ENCODE peak calls at places on chromosomes 3 and 15, in five cellular contexts. B is HepG2, H is H1, M is GM12878, J is K562. A is an unnamed sample.

GRCh38 chr3:138103466-138103865 is 11.9 kb downstream of the DZIP1L start:
- DNase-seq in B (no peak), H (no peak), J (no peak), M (no peak), A (no peak)

GRCh38 chr3:105868450-105868744 is 415 bp downstream of the CBLB start:
- DNase-seq in H (peak), B (peak), J (peak), M (no peak), A (peak)

GRCh38 chr3:181725033-181725775 is 13.5 kb downstream of the SOX2 start:
- DNase-seq in B (no peak), M (no peak), J (no peak), H (peak), A (no peak)

GRCh38 chr3:13235897-13236296 is 162.7 kb upstream of the IQSEC1 start:
- DNase-seq in J (no peak), B (peak), M (no peak), H (no peak), A (no peak)

GRCh38 chr3:133722935-133723334 is 23.3 kb upstream of the TF start:
- DNase-seq in J (no peak), M (no peak), B (no peak), H (no peak), A (no peak)

GRCh38 chr15:62495670-62496328 is 330.7 kb upstream of the C2CD4B start:
- DNase-seq in M (no peak), J (no peak), H (no peak), B (no peak), A (no peak)

GRCh38 chr3:151016421-151016820 is 43.9 kb upstream of the CLRN1 start:
- DNase-seq in M (no peak), H (no peak), B (no peak), J (no peak), A (no peak)

GRCh38 chr3:9899289-9899791 is 3.3 kb upstream of the IL17RE start:
- DNase-seq in B (no peak), H (no peak), M (no peak), J (no peak), A (no peak)

GRCh38 chr3:33547101-33547500 is 106.9 kb upstream of the UBP1 start:
- DNase-seq in J (no peak), B (no peak), H (no peak), M (no peak), A (no peak)

GRCh38 chr15:43514241-43515057 is 3.0 kb upstream of the MAP1A start:
- DNase-seq in J (peak), B (peak), H (peak), M (no peak), A (peak)

GRCh38 chr15:37041836-37042235 is 58.5 kb downstream of the MEIS2 start:
- DNase-seq in H (no peak), B (no peak), M (no peak), J (no peak), A (no peak)

GRCh38 chr3:119098620-119099222 is 47.2 kb upstream of the TEX55 start:
- DNase-seq in M (no peak), J (peak), B (peak), H (no peak), A (no peak)

GRCh38 chr3:191356586-191357439 is 26.5 kb upstream of the UTS2B start:
- DNase-seq in M (no peak), H (no peak), J (no peak), B (no peak), A (no peak)

GRCh38 chr3:187315872-187316271 is 24.3 kb upstream of the MASP1 start:
- DNase-seq in B (no peak), J (no peak), H (no peak), M (no peak), A (no peak)

GRCh38 chr3:60633644-60634043 is 617.6 kb downstream of the FHIT start:
- DNase-seq in B (no peak), M (no peak), J (no peak), H (no peak), A (no peak)

GRCh38 chr3:34780973-34781372 is 858.4 kb upstream of the ARPP21 start:
- DNase-seq in M (no peak), J (no peak), B (no peak), H (no peak), A (no peak)

GRCh38 chr15:99361541-99362185 is 110.4 kb downstream of the LRRC28 start:
- DNase-seq in H (no peak), M (no peak), B (no peak), J (peak), A (no peak)

GRCh38 chr3:23490459-23490858 is 287.3 kb downstream of the UBE2E2 start:
- DNase-seq in H (no peak), B (no peak), J (no peak), M (no peak), A (no peak)

GRCh38 chr3:15794303-15794771 is 3.4 kb downstream of the ANKRD28 start:
- DNase-seq in H (no peak), M (no peak), B (no peak), J (peak), A (no peak)

GRCh38 chr15:38842991-38843610 is 278.5 kb upstream of the RASGRP1 start:
- DNase-seq in J (no peak), B (no peak), M (no peak), H (no peak), A (no peak)

GRCh38 chr3:124119056-124119721 is 127.3 kb upstream of the ROPN1 start:
- DNase-seq in H (no peak), M (no peak), B (no peak), J (no peak), A (no peak)

DNA sequence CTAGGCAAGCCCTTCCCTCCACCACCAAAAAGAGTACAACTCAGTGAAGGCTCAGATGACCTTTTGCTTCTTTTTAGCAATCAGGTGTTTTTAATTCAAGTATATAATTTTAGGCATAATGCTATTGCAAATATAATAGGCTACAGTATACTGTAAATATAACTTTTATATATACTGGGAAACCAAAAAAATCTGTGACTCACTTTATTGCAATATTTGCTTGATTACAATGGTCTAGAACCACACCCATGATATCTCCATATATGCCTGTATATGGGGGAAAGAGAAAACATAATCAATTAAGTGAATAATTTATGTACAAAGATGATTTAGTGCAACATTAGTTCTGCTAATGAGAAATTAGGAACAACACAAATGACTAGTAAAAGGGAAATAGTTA is 134.3 kb downstream of the TLE3 start:
- DNase-seq in M (no peak), J (no peak), B (no peak), H (no peak), A (no peak)
- TF ChIP-seq SP1 in M (no peak), J (no peak), B (no peak), H (no peak), A (no peak)

GRCh38 chr15:33834892-33835730 is 133.2 kb upstream of the CHRM5 start:
- DNase-seq in H (peak), M (no peak), B (no peak), J (no peak), A (peak)
- TF ChIP-seq ATF2 in H (no peak), M (no peak), B (no peak), J (no peak), A (no peak)

GRCh38 chr3:30476373-30477082 is 129.9 kb upstream of the TGFBR2 start:
- DNase-seq in B (peak), J (no peak), H (no peak), M (no peak), A (no peak)
- TF ChIP-seq SP1 in B (no peak), J (no peak), H (no peak), M (no peak), A (no peak)

DNA sequence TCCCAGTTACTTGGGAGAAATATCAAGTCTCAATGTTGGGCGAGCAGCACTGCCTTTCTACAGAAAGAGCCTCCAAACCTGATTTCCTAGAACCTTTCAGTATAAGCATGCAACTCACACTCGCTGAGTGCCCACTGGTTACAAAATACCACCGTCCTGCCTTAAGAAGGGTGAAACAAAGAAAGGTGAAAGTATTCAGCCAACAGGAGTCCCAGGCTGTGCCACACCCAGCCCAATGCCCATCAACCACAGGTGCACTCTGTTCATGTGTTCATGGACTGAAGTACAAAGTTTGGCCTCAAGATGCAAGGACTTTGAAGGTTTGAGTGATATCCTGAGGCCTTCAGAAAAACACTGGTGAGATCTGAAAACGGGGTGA is 34.0 kb downstream of the IL17RD start:
- DNase-seq in M (no peak), J (no peak), B (no peak), H (peak), A (no peak)
- TF ChIP-seq ATF2 in M (no peak), J (no peak), B (no peak), H (no peak), A (no peak)

DNA sequence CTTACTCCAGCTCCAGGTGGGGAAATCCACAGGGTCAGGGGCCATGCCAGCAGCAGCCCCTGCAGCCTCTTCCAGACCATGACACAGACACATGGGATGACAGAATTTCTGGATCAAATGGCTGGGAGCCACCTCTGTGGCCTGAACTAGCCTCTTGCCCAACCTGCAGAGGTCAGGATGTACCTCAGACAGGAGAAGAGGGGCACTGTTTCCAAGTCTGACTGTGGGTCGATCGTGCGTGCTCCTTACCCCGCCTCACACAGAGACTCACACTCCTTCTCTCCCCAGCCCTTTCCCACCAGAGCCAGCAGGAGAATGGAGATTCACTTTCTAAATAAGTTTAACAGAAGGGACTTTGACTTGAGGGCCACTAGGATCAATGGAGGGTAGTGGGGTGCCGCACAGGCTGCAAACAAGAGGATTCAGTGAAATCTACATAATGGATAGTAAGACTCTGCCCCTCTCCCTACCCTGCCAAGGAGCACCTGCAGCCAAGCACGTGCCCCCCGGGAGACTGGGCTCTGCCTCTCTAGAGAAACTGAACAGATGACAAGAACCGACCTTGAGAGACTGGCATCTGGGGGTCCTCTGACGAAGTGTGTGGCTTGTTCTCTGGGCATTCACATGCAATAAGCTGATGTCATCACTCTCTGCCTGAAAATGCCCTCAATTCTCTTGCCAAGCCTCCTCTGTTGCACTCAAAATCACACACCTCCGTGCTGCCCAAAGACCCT is 132.1 kb downstream of the FAM43A start:
- DNase-seq in B (no peak), M (no peak), J (no peak), H (no peak), A (no peak)
- TF ChIP-seq SP1 in B (no peak), M (no peak), J (no peak), H (no peak), A (no peak)

DNA sequence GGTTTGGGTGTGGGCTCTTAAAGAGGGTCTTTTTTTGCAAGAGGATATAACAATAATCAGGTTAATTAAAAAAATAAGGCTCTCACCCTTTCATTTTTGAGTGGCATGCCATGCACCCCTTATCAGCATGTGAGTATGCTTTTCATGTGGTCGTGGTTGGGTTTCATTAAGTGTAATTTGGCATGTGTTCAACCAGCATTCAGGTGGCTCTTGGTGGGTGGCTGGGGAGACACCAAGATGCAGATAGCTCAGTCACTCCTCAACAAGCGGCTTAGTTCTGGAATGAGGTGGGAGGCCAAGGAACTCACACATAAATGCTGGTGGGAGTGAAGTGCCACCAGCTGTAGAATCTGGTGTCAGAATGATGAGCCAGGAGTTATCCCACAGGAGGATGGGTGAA is 66.8 kb downstream of the FLNB start:
- DNase-seq in H (no peak), J (no peak), M (no peak), B (no peak), A (no peak)
- TF ChIP-seq ATF2 in H (no peak), J (no peak), M (no peak), B (no peak), A (no peak)

GRCh38 chr3:41182504-41183059 is 16.7 kb upstream of the CTNNB1 start:
- DNase-seq in H (no peak), B (no peak), M (no peak), J (no peak), A (no peak)
- TF ChIP-seq SP1 in H (no peak), B (no peak), M (no peak), J (no peak), A (no peak)

A was measured in WTC11.